ENCODE peak calls at places on chromosomes 1 and 21, in five cellular contexts. E is lower lobe of right lung; N is foreskin fibroblast; K is CD4-positive, alpha-beta T cell; R is coronary artery. T is an unnamed sample.

GRCh38 chr1:28246427-28246832 is 10.5 kb downstream of the ATP5IF1 start:
- DNase-seq in E (no peak), N (no peak), K (no peak), R (no peak), T (no peak)

GRCh38 chr1:53548031-53548491 is 88.9 kb downstream of the DMRTB1 start:
- DNase-seq in E (peak), K (no peak), N (no peak), R (peak), T (no peak)

GRCh38 chr1:228512852-228513243 is 25.7 kb downstream of the RNF187 start:
- DNase-seq in K (no peak), E (no peak), R (peak), N (no peak), T (no peak)

GRCh38 chr1:6212193-6212959 is 6.5 kb downstream of the RNF207 start:
- DNase-seq in N (no peak), K (no peak), R (no peak), E (no peak), T (no peak)

GRCh38 chr1:153805929-153806750 is 30.9 kb downstream of the SLC27A3 start:
- DNase-seq in R (peak), K (no peak), E (no peak), N (no peak), T (no peak)

GRCh38 chr21:30408782-30409494 is 13.1 kb downstream of the KRTAP13-1 start:
- DNase-seq in E (peak), K (no peak), R (no peak), N (no peak), T (no peak)

GRCh38 chr1:199113265-199113869 is 474.5 kb downstream of the PTPRC start:
- DNase-seq in N (peak), R (no peak), E (peak), K (peak), T (peak)

GRCh38 chr1:78617615-78618026 is 2.6 kb upstream of the IFI44L start:
- DNase-seq in N (peak), R (peak), K (peak), E (peak), T (peak)

GRCh38 chr1:237181731-237182317 is 139.8 kb downstream of the RYR2 start:
- DNase-seq in R (no peak), E (no peak), K (no peak), N (no peak), T (no peak)

GRCh38 chr21:36852864-36853263 is 113.6 kb downstream of the HLCS start:
- DNase-seq in K (no peak), N (no peak), R (no peak), E (no peak), T (no peak)

GRCh38 chr21:44006017-44006624 is 6.0 kb upstream of the TRAPPC10 start:
- DNase-seq in R (peak), E (no peak), N (peak), K (no peak), T (peak)

GRCh38 chr1:31625180-31625514 is 7.7 kb downstream of the HCRTR1 start:
- DNase-seq in R (peak), E (no peak), N (no peak), K (no peak), T (no peak)

GRCh38 chr1:17924578-17924977 is 169.4 kb downstream of the ACTL8 start:
- DNase-seq in N (no peak), R (no peak), K (no peak), E (no peak), T (no peak)

GRCh38 chr1:177340601-177341067 is 169.9 kb downstream of the BRINP2 start:
- DNase-seq in E (no peak), N (no peak), R (no peak), K (no peak), T (no peak)

GRCh38 chr1:185439727-185440415 is 122.8 kb upstream of the IVNS1ABP start:
- DNase-seq in R (no peak), K (no peak), E (no peak), N (peak), T (peak)

GRCh38 chr1:215083408-215083961 is 948 bp downstream of the KCNK2 start:
- DNase-seq in R (no peak), E (no peak), K (no peak), N (peak), T (peak)

GRCh38 chr1:41618066-41618825 is 133.8 kb upstream of the EDN2 start:
- DNase-seq in N (peak), E (peak), K (no peak), R (peak), T (peak)

GRCh38 chr1:8107897-8108296 is 81.8 kb upstream of the ERRFI1 start:
- DNase-seq in E (no peak), N (no peak), K (no peak), R (no peak), T (no peak)

GRCh38 chr1:164704954-164705353 is 146.0 kb downstream of the PBX1 start:
- DNase-seq in R (no peak), E (no peak), K (no peak), N (no peak), T (no peak)
- TF ChIP-seq CTCF in R (no peak), E (no peak), K (no peak), N (no peak), T (peak)

GRCh38 chr1:23401313-23401712 is 23.2 kb downstream of the TCEA3 start:
- DNase-seq in K (no peak), E (no peak), R (no peak), N (no peak), T (no peak)

GRCh38 chr1:23399229-23399628 is 25.3 kb downstream of the TCEA3 start:
- DNase-seq in K (no peak), R (no peak), E (no peak), N (no peak), T (no peak)

GRCh38 chr1:23403038-23403336 is 21.6 kb downstream of the TCEA3 start:
- DNase-seq in E (no peak), N (peak), R (no peak), K (no peak), T (peak)

GRCh38 chr1:23402286-23403037 is 22.1 kb downstream of the TCEA3 start:
- DNase-seq in N (no peak), E (peak), K (no peak), R (no peak), T (no peak)

GRCh38 chr1:23400324-23401110 is 24.0 kb downstream of the TCEA3 start:
- DNase-seq in N (peak), K (no peak), E (no peak), R (no peak), T (no peak)
- TF ChIP-seq CTCF in N (no peak), K (no peak), E (no peak), R (no peak), T (no peak)

GRCh38 chr21:39441502-39442475 is 3.8 kb downstream of the LCA5L start:
- DNase-seq in N (peak), R (no peak), E (no peak), K (peak), T (peak)
- TF ChIP-seq CTCF in N (peak), R (no peak), E (peak), K (peak), T (peak)

GRCh38 chr1:55517036-55517435 is 301.9 kb upstream of the USP24 start:
- DNase-seq in K (no peak), E (no peak), R (no peak), N (no peak), T (no peak)
- TF ChIP-seq CTCF in K (no peak), E (no peak), R (no peak), N (no peak), T (no peak)

GRCh38 chr1:26203642-26204318 is 13.4 kb downstream of the CATSPER4 start:
- DNase-seq in R (no peak), N (no peak), E (no peak), K (no peak), T (no peak)
- TF ChIP-seq CTCF in R (no peak), N (no peak), E (no peak), K (no peak), T (no peak)

GRCh38 chr1:25590096-25590824 is 26.3 kb upstream of the MAN1C1 start:
- DNase-seq in R (no peak), K (no peak), N (no peak), E (no peak), T (peak)
- TF ChIP-seq CTCF in R (no peak), K (no peak), N (no peak), E (peak), T (peak)